ENCODE peak calls at places on chromosome 5, in five cellular contexts. W is NCI-H1417; Q is activated CD8-positive, alpha-beta memory T cell treated with anti-CD3 and anti-CD28 coated beads for 4 hours; O is mesothelial cell of epicardium; I is HuH-7. K is an unnamed sample.

GRCh38 chr5:168613996-168614395 is 34.8 kb upstream of the PANK3 start:
- DNase-seq in W (no peak), Q (no peak), O (no peak), I (no peak), K (no peak)

GRCh38 chr5:135010502-135011354 is 23.3 kb downstream of the PITX1 start:
- DNase-seq in W (no peak), Q (no peak), O (no peak), I (no peak), K (no peak)

GRCh38 chr5:177495243-177496060 is 2.0 kb downstream of the PDLIM7 start:
- DNase-seq in W (no peak), Q (no peak), O (no peak), I (no peak), K (peak)

GRCh38 chr5:9437741-9438240 is 108.1 kb downstream of the SEMA5A start:
- DNase-seq in W (no peak), Q (no peak), O (no peak), I (no peak), K (no peak)

GRCh38 chr5:134578578-134579283 is 53.3 kb downstream of the JADE2 start:
- DNase-seq in W (no peak), Q (no peak), O (no peak), I (no peak), K (no peak)

GRCh38 chr5:38323645-38324295 is 65.4 kb downstream of the EGFLAM start:
- DNase-seq in W (no peak), Q (no peak), O (no peak), I (no peak), K (no peak)

GRCh38 chr5:111775224-111775623 is 18.2 kb upstream of the NREP start:
- DNase-seq in W (no peak), Q (no peak), O (no peak), I (no peak), K (no peak)

GRCh38 chr5:139861889-139862207 is 66.2 kb downstream of the PSD2 start:
- DNase-seq in W (no peak), Q (no peak), O (no peak), I (no peak), K (no peak)

GRCh38 chr5:139763584-139764249 is 31.9 kb upstream of the PSD2 start:
- DNase-seq in W (no peak), Q (no peak), O (no peak), I (no peak), K (no peak)

GRCh38 chr5:72268753-72269410 is 51.2 kb downstream of the MRPS27 start:
- DNase-seq in W (peak), Q (no peak), O (no peak), I (peak), K (no peak)

GRCh38 chr5:103755974-103756373 is 193.4 kb upstream of the NUDT12 start:
- DNase-seq in W (no peak), Q (no peak), O (no peak), I (no peak), K (no peak)

GRCh38 chr5:35316611-35317307 is 86.5 kb upstream of the PRLR start:
- DNase-seq in W (no peak), Q (no peak), O (no peak), I (no peak), K (no peak)

GRCh38 chr5:36734422-36734821 is 128.0 kb downstream of the SLC1A3 start:
- DNase-seq in W (peak), Q (no peak), O (no peak), I (peak), K (no peak)

GRCh38 chr5:62064993-62065392 is 241.0 kb upstream of the KIF2A start:
- DNase-seq in W (peak), Q (no peak), O (no peak), I (no peak), K (no peak)

GRCh38 chr5:75373862-75374261 is 36.8 kb downstream of the HMGCR start:
- DNase-seq in W (no peak), Q (no peak), O (no peak), I (no peak), K (no peak)

GRCh38 chr5:134506054-134507039 is 19.1 kb upstream of the JADE2 start:
- DNase-seq in W (no peak), Q (no peak), O (no peak), I (peak), K (no peak)

GRCh38 chr5:34583167-34583566 is 73.0 kb upstream of the RAI14 start:
- DNase-seq in W (no peak), Q (no peak), O (no peak), I (no peak), K (no peak)

GRCh38 chr5:53169933-53170332 is 60.4 kb upstream of the MOCS2 start:
- DNase-seq in W (no peak), Q (no peak), O (no peak), I (no peak), K (no peak)

GRCh38 chr5:117973785-117974184 is 1014.6 kb downstream of the DTWD2 start:
- DNase-seq in W (no peak), Q (no peak), O (no peak), I (no peak), K (no peak)

GRCh38 chr5:36198281-36198680 is 43.4 kb downstream of the NADK2 start:
- DNase-seq in W (no peak), Q (no peak), O (no peak), I (no peak), K (no peak)

GRCh38 chr5:65722575-65723424 is 795 bp downstream of the NLN start:
- DNase-seq in W (peak), Q (no peak), O (peak), I (peak), K (peak)

GRCh38 chr5:78907255-78907886 is 77.7 kb downstream of the ARSB start:
- DNase-seq in W (no peak), Q (no peak), O (no peak), I (no peak), K (peak)